ENCODE peak calls at places on chromosomes 11 and 22, in six cellular contexts. H, Y, P, Q, E and J are unnamed samples.
A peak's percentile ranks its signal among the peaks of the same experiment; 100 is the strongest.

GRCh38 chr11:130023204-130023603 is 20.6 kb upstream of the PRDM10 start:
- DNase-seq in Q (peak; percentile 33), P (no peak), Y (no peak), H (peak; percentile 48), E (peak; percentile 47), J (peak; percentile 57)

GRCh38 chr22:20964799-20965103 is 2.3 kb upstream of the AIFM3 start:
- DNase-seq in P (no peak), E (no peak), H (no peak), Q (no peak), Y (no peak), J (no peak)

GRCh38 chr11:86446163-86446923 is 71.7 kb downstream of the CCDC81 start:
- DNase-seq in Y (no peak), E (no peak), P (no peak), H (no peak), Q (no peak), J (no peak)

GRCh38 chr22:21712751-21713427 is 22.7 kb downstream of the YPEL1 start:
- DNase-seq in Y (no peak), H (peak; percentile 78), P (peak; percentile 61), Q (peak; percentile 54), E (peak; percentile 51), J (no peak)

GRCh38 chr11:77705195-77705876 is 67.7 kb upstream of the CLNS1A start:
- DNase-seq in Y (no peak), P (no peak), H (peak; percentile 69), Q (no peak), E (peak; percentile 48), J (peak; percentile 85)

GRCh38 chr11:1832181-1832988 is 2.4 kb upstream of the SYT8 start:
- DNase-seq in Q (no peak), H (no peak), Y (no peak), E (no peak), P (peak; percentile 86), J (no peak)

GRCh38 chr22:30871391-30872281 is 96.9 kb downstream of the MORC2 start:
- DNase-seq in Y (peak; percentile 36), H (no peak), E (no peak), P (no peak), Q (no peak), J (no peak)

GRCh38 chr11:78234006-78234405 is 45.3 kb downstream of the USP35 start:
- DNase-seq in P (no peak), E (no peak), H (no peak), Q (no peak), Y (no peak), J (no peak)

GRCh38 chr11:12581923-12582322 is 92.3 kb upstream of the TEAD1 start:
- DNase-seq in H (peak; percentile 88), Y (no peak), P (no peak), E (no peak), Q (peak; percentile 37), J (peak; percentile 95)

GRCh38 chr11:134330611-134331564 is 900 bp upstream of the GLB1L2 start:
- DNase-seq in Q (no peak), H (no peak), Y (no peak), E (no peak), P (peak; percentile 4), J (no peak)
- H3K4me3 ChIP-seq in Q (peak overlapping the region; percentile 29), H (no peak overlapping the region), Y (peak overlapping the region; percentile 62), E (peak overlapping the region; percentile 56), P (peak overlapping the region; percentile 17), J (peak overlapping the region; percentile 29)

GRCh38 chr11:57237204-57237681 is at the start of gene APLNR:
- DNase-seq in H (no peak), Q (no peak), P (no peak), Y (no peak), E (no peak), J (no peak)
- H3K4me3 ChIP-seq in H (no peak within 1 kb of the TSS), Q (no peak within 1 kb of the TSS), P (no peak within 1 kb of the TSS), Y (no peak within 1 kb of the TSS), E (no peak within 1 kb of the TSS), J (no peak within 1 kb of the TSS)

DNA sequence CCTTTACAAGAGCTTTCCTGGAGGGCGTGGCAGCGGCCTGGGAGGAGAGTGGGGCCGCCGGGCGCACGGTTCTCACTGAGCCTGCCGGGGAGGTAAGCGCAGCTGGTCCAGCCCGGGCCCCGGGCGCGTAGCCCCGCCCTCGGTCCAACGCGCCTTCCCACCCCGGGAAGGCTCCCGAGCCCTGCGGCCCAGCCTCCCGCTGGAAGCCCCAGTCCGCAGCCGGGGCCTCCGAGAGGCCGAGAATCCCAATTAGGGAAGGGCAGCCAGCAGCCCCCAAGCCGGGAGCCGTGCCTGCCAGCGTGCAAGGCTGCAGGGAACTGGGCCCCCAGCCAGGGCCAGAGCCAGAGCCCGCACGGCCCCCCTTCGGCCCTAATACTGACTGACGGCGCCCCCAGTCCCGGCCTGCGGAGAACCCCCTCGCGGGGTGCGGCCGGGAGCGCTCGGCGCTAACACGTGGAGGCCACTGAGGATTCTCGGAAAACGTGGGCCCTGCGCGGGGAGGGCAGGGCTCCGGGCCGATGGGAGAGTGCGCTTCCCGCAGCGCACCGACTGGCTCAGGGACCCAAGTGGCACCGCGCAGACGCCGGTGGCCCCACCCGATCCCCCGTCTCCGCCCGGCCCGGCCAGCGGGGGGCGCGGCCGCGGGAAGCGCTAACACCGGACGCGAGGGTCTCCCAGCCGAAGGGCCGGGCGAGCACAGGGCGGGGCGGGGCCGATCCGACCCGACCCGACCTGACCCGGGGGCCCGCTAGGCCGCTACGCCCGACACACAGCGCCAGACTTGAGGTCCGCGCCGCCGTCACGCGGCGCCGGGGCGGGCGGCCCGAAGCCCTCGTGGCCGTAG is 5.7 kb downstream of the ZFTA start:
- DNase-seq in Q (no peak), Y (no peak), H (no peak), E (no peak), P (no peak), J (no peak)
- H3K4me3 ChIP-seq in Q (peak overlapping the region; percentile 27), Y (peak overlapping the region; percentile 48), H (no peak overlapping the region), E (no peak overlapping the region), P (no peak overlapping the region), J (no peak overlapping the region)

GRCh38 chr11:8768625-8769333 is 86.2 kb downstream of the RPL27A start:
- DNase-seq in Q (no peak), Y (no peak), E (peak; percentile 50), P (no peak), H (peak; percentile 89), J (no peak)

GRCh38 chr11:8765294-8765693 is 82.7 kb downstream of the RPL27A start:
- DNase-seq in Y (no peak), H (peak; percentile 85), P (no peak), Q (no peak), E (no peak), J (no peak)

GRCh38 chr11:8766993-8767374 is 84.4 kb downstream of the RPL27A start:
- DNase-seq in Q (no peak), H (no peak), Y (no peak), E (no peak), P (no peak), J (no peak)

GRCh38 chr11:8766043-8766992 is 83.7 kb downstream of the RPL27A start:
- DNase-seq in Q (peak; percentile 53), Y (no peak), H (peak; percentile 52), E (no peak), P (no peak), J (no peak)

GRCh38 chr11:8767466-8768142 is 85.0 kb downstream of the RPL27A start:
- DNase-seq in Y (no peak), H (no peak), Q (no peak), P (no peak), E (no peak), J (no peak)
- H3K4me3 ChIP-seq in Y (no peak overlapping the region), H (no peak overlapping the region), Q (no peak overlapping the region), P (no peak overlapping the region), E (no peak overlapping the region), J (no peak overlapping the region)

DNA sequence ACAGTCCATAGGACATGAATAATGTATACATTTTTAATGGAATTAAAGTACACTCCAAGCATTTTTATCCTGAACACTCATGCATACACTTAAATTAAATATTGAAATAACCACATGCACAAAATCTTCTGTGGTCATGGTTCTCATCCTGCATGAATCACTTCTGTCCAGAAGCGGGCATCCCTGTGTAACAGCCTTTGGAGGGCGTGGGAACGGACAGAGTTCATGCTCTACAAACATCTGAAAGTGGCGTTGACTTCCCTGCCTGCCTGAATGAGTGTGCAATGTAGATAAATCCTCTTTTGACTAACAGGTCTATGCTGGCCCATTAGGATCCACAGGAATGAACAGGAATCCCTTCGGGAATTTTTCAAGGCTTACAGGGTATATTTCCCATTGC is 780.2 kb downstream of the BRD1 start:
- DNase-seq in H (peak; percentile 15), P (no peak), Q (no peak), Y (no peak), E (no peak), J (no peak)
- H3K4me3 ChIP-seq in H (no peak overlapping the region), P (no peak overlapping the region), Q (no peak overlapping the region), Y (no peak overlapping the region), E (no peak overlapping the region), J (no peak overlapping the region)

GRCh38 chr11:134047586-134047999 is 21.3 kb upstream of the JAM3 start:
- DNase-seq in P (no peak), Q (no peak), H (peak; percentile 90), Y (no peak), E (no peak), J (no peak)
- H3K4me3 ChIP-seq in P (no peak overlapping the region), Q (peak overlapping the region; percentile 22), H (no peak overlapping the region), Y (peak overlapping the region; percentile 11), E (no peak overlapping the region), J (no peak overlapping the region)

GRCh38 chr11:27719575-27719925 is 19.3 kb upstream of the BDNF start:
- DNase-seq in Q (no peak), H (no peak), Y (no peak), P (no peak), E (no peak), J (no peak)
- H3K4me3 ChIP-seq in Q (peak overlapping the region; percentile 72), H (peak overlapping the region; percentile 70), Y (peak overlapping the region; percentile 43), P (no peak overlapping the region), E (peak overlapping the region; percentile 92), J (peak overlapping the region; percentile 62)

GRCh38 chr22:36256474-36256873 is 3.5 kb downstream of the APOL1 start:
- DNase-seq in P (no peak), H (peak; percentile 55), Y (no peak), E (no peak), Q (no peak), J (no peak)

GRCh38 chr22:36257308-36257707 is 4.4 kb downstream of the APOL1 start:
- DNase-seq in Y (peak; percentile 37), P (no peak), H (no peak), E (no peak), Q (no peak), J (no peak)

GRCh38 chr22:36249160-36249559 is 3.8 kb upstream of the APOL1 start:
- DNase-seq in Y (no peak), P (no peak), E (no peak), Q (no peak), H (no peak), J (no peak)

GRCh38 chr22:36253523-36254490 is 874 bp downstream of the APOL1 start:
- DNase-seq in H (no peak), E (no peak), Y (peak; percentile 39), Q (no peak), P (no peak), J (no peak)

GRCh38 chr22:36252754-36253522 is at the start of gene APOL1:
- DNase-seq in Q (no peak), H (peak; percentile 43), Y (peak; percentile 46), P (peak; percentile 49), E (no peak), J (no peak)
- H3K4me3 ChIP-seq in Q (no peak within 1 kb of the TSS), H (peak within 1 kb of the TSS; percentile 32), Y (peak within 1 kb of the TSS; percentile 54), P (peak within 1 kb of the TSS; percentile 92), E (peak within 1 kb of the TSS; percentile 66), J (peak within 1 kb of the TSS; percentile 11)